ENCODE peak calls at places on chromosome 22, in seven cellular contexts. E, K, O, C, M, L and S are unnamed samples.

GRCh38 chr22:46985507-46985882 is 223.0 kb downstream of the TBC1D22A start:
- DNase-seq in E (no peak), M (no peak), K (no peak), L (no peak), C (no peak), O (peak), S (no peak)

GRCh38 chr22:27238935-27239510 is 562.5 kb downstream of the MN1 start:
- DNase-seq in K (peak), M (peak), C (peak), E (no peak), O (peak), L (no peak), S (no peak)

GRCh38 chr22:37601540-37602442 is 6.8 kb upstream of the GGA1 start:
- DNase-seq in E (peak), K (peak), C (peak), M (peak), L (peak), O (peak), S (peak)

GRCh38 chr22:37930270-37930951 is 23.0 kb downstream of the C22orf23 start:
- DNase-seq in E (peak), L (no peak), C (peak), K (peak), O (peak), M (peak), S (no peak)

GRCh38 chr22:48832592-48832991 is 995.1 kb downstream of the BRD1 start:
- DNase-seq in C (no peak), L (no peak), O (no peak), K (no peak), E (no peak), M (no peak), S (no peak)

GRCh38 chr22:49433717-49434611 is 393.7 kb downstream of the BRD1 start:
- DNase-seq in M (peak), K (no peak), L (peak), C (peak), E (peak), O (no peak), S (no peak)

GRCh38 chr22:49551446-49551845 is 276.2 kb downstream of the BRD1 start:
- DNase-seq in K (no peak), C (no peak), M (no peak), O (no peak), E (no peak), L (no peak), S (no peak)

GRCh38 chr22:36350751-36351594 is 36.8 kb downstream of the MYH9 start:
- DNase-seq in E (no peak), C (peak), L (no peak), M (peak), K (peak), O (peak), S (no peak)

GRCh38 chr22:25067851-25068421 is 115.4 kb downstream of the KIAA1671 start:
- DNase-seq in K (no peak), M (no peak), O (no peak), C (no peak), L (no peak), E (no peak), S (no peak)

GRCh38 chr22:17381237-17381913 is 12.1 kb downstream of the CECR2 start:
- DNase-seq in L (no peak), E (no peak), K (no peak), C (peak), O (no peak), M (peak), S (no peak)

GRCh38 chr22:33869946-33870345 is 50.3 kb downstream of the LARGE1 start:
- DNase-seq in E (no peak), C (no peak), O (peak), M (no peak), L (no peak), K (peak), S (no peak)

GRCh38 chr22:26023104-26023775 is 146.0 kb upstream of the SEZ6L start:
- DNase-seq in C (peak), E (peak), M (no peak), K (no peak), O (no peak), L (no peak), S (no peak)

GRCh38 chr22:39313258-39314001 is 6.0 kb downstream of the RPL3 start:
- DNase-seq in O (no peak), M (no peak), E (no peak), L (no peak), K (no peak), C (no peak), S (no peak)

GRCh38 chr22:44753189-44754042 is 1.0 kb downstream of the ARHGAP8 start:
- DNase-seq in K (peak), L (no peak), O (no peak), E (no peak), C (peak), M (peak), S (no peak)

GRCh38 chr22:49917997-49918910 is at the start of the genes ALG12 and CRELD2:
- DNase-seq in E (peak), C (peak), K (peak), O (peak), L (peak), M (peak), S (peak)

GRCh38 chr22:38034278-38034882 is 22.8 kb upstream of the PICK1 start:
- DNase-seq in E (peak), K (peak), C (peak), O (peak), M (peak), L (peak), S (peak)

GRCh38 chr22:24406322-24407277 is 20.8 kb upstream of the ADORA2A start:
- DNase-seq in L (no peak), K (no peak), C (no peak), E (no peak), M (no peak), O (no peak), S (no peak)

DNA sequence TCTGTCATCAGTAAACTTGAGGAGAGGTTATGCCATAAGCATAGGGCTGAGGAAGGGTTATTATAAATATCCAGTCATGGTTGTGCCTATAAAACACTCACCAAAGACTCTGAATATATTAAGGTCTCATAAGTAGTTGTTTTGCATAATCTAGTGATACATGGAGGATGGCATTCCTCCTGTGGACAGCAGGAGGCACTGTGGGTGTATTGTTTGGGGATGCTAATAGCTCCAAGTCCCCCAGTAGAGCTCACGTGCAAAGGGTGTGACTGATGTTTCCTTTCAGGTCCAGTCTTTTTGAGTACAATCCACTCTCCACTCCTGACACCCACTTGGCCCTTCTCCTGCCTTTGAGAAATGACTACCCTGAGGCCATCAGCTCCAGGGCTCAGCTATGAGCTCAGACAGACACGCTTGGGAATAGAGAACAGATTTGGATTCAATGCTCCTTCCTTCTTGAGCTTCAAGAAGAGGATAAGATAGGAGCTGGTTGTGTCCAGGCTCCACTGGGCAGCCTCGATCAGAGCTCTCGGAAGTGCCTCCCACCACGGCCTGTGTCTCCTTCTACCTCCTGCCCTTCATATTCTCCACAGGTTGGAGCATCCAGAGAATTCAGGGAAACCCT is 85.2 kb upstream of the IGLL5 start:
- DNase-seq in K (no peak), C (peak), O (no peak), M (peak), E (no peak), L (peak), S (no peak)
- H2AK5ac ChIP-seq in K (no peak), C (no peak), O (no peak), M (no peak), E (no peak), L (no peak), S (no peak)

DNA sequence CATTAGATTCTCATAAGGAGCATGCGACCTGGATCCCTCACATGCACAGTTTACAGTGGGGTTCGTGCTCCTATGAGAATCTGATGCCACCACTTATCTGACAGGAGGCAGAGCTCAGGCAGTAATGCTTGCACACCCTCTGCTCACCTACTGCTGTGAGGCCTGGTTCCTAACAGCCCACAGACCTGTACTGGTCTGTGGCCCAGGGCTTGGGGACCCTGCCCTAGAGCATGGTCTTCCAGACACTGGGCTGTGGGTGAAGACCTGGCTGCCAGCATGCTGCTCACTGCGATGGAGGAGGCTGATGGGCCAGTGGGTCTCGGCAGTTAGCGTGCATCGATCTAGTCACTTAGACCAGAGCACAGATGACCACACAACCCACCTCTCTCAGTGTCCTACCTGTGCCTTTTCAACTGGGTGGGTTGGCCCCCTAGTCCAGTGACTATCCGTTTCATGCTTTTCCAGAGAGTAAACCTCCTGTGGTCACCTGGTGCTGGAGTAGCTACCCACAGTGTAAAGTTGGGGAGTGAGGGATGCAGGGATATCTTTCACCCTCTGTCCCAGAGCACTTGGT is 21.1 kb downstream of the MED15 start:
- DNase-seq in M (no peak), C (no peak), E (no peak), K (no peak), O (no peak), L (no peak), S (no peak)
- H2BK120ac ChIP-seq in M (no peak), C (no peak), E (no peak), K (peak), O (no peak), L (no peak), S (no peak)

GRCh38 chr22:29786026-29786425 is 18.9 kb downstream of the UQCR10 start:
- DNase-seq in L (no peak), M (no peak), C (no peak), O (no peak), E (no peak), K (no peak), S (no peak)

GRCh38 chr22:29780781-29781676 is 13.9 kb downstream of the UQCR10 start:
- DNase-seq in M (no peak), L (no peak), E (no peak), O (peak), C (peak), K (peak), S (no peak)

GRCh38 chr22:29787371-29787980 is 20.3 kb downstream of the UQCR10 start:
- DNase-seq in L (no peak), K (no peak), O (no peak), E (no peak), M (peak), C (no peak), S (no peak)

GRCh38 chr22:29782061-29782845 is 15.1 kb downstream of the UQCR10 start:
- DNase-seq in C (no peak), M (no peak), O (no peak), E (no peak), K (peak), L (no peak), S (no peak)

GRCh38 chr22:29784451-29785361 is 17.5 kb downstream of the UQCR10 start:
- DNase-seq in O (no peak), L (no peak), E (no peak), M (no peak), K (peak), C (no peak), S (no peak)
- H2AK5ac ChIP-seq in O (no peak), L (no peak), E (no peak), M (no peak), K (peak), C (no peak), S (no peak)

DNA sequence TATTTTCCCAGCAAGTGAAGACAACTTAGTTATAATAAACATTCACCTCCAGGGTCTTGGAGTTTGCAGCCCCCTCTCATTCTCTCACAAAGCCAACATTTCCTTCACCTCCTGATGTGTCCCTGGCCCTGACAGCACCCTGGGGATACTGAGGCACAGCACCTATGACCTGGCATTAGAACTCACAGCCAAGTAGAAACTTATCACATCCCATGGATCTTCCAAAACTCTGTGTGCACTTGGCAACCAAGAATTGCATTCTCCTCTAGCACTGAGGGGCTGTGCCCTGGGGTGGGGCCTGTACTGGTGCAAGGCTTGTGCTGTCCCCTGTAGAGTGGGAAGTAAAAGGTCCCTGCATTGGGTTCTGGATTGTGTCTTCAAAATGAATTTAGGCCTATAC is 116.7 kb upstream of the IGLL5 start:
- DNase-seq in M (no peak), E (no peak), O (no peak), C (no peak), K (no peak), L (no peak), S (no peak)
- H2BK120ac ChIP-seq in M (no peak), E (no peak), O (no peak), C (no peak), K (no peak), L (no peak), S (no peak)